ENCODE peak calls at places on chromosomes 7 and 10, in four cellular contexts. S, N, C and P are unnamed samples.

GRCh38 chr10:49761201-49761788 is 828 bp downstream of the OGDHL start:
- DNase-seq in C (no peak), S (no peak), N (no peak), P (no peak)

GRCh38 chr7:130441408-130441854 is 615 bp upstream of the CEP41 start:
- DNase-seq in S (no peak), C (peak; percentile 88), N (no peak), P (no peak)

GRCh38 chr10:131812736-131813604 is 87.8 kb upstream of the PPP2R2D start:
- DNase-seq in S (no peak), N (peak; percentile 36), C (no peak), P (no peak)

GRCh38 chr7:126022452-126022851 is 1092.8 kb upstream of the POT1 start:
- DNase-seq in S (no peak), C (no peak), N (no peak), P (no peak)

GRCh38 chr7:87148332-87148955 is 3.8 kb upstream of the DMTF1 start:
- DNase-seq in S (peak; percentile 29), N (no peak), C (peak; percentile 48), P (no peak)

GRCh38 chr7:30309302-30309701 is 24.9 kb downstream of the ZNRF2 start:
- DNase-seq in S (no peak), N (no peak), C (no peak), P (no peak)

GRCh38 chr7:78073470-78074382 is 275.2 kb downstream of the PHTF2 start:
- DNase-seq in N (no peak), C (peak; percentile 80), S (no peak), P (no peak)

GRCh38 chr7:27697861-27698430 is 35.3 kb upstream of the HIBADH start:
- DNase-seq in S (no peak), N (no peak), C (peak; percentile 57), P (peak; percentile 43)

GRCh38 chr7:70997275-70997674 is 134.7 kb upstream of the GALNT17 start:
- DNase-seq in C (no peak), N (no peak), S (no peak), P (no peak)

GRCh38 chr7:94511763-94512162 is 2.2 kb downstream of the CASD1 start:
- DNase-seq in S (no peak), C (peak; percentile 11), N (no peak), P (no peak)

GRCh38 chr7:28530175-28531142 is 118.1 kb downstream of the CREB5 start:
- DNase-seq in N (peak; percentile 71), C (no peak), S (no peak), P (peak; percentile 70)

GRCh38 chr10:3484306-3485187 is 300.5 kb downstream of the KLF6 start:
- DNase-seq in S (no peak), C (peak; percentile 86), N (no peak), P (peak; percentile 55)

GRCh38 chr10:74145133-74145532 is 5.5 kb downstream of the AP3M1 start:
- DNase-seq in N (no peak), C (no peak), S (no peak), P (no peak)

GRCh38 chr7:151897201-151897711 is 20.3 kb upstream of the PRKAG2 start:
- DNase-seq in N (no peak), S (no peak), C (peak; percentile 63), P (no peak)

GRCh38 chr7:15801565-15801964 is 115.1 kb upstream of the MEOX2 start:
- DNase-seq in N (no peak), S (no peak), C (no peak), P (peak; percentile 46)

GRCh38 chr10:77907900-77908717 is 18.4 kb downstream of the DLG5 start:
- DNase-seq in N (no peak), C (peak; percentile 37), S (no peak), P (no peak)

GRCh38 chr7:100430450-100431285 is 1.0 kb downstream of the MEPCE start:
- DNase-seq in S (peak; percentile 4), N (no peak), C (peak; percentile 53), P (no peak)

GRCh38 chr10:52216852-52217251 is 97.2 kb upstream of the DKK1 start:
- DNase-seq in C (no peak), N (no peak), S (no peak), P (no peak)

GRCh38 chr7:115802415-115802814 is 228.1 kb downstream of the TFEC start:
- DNase-seq in S (no peak), N (no peak), C (no peak), P (no peak)

GRCh38 chr7:20359397-20359963 is 28.8 kb downstream of the ITGB8 start:
- DNase-seq in S (no peak), N (no peak), C (no peak), P (no peak)

GRCh38 chr10:113232928-113233511 is 283.0 kb downstream of the TCF7L2 start:
- DNase-seq in C (no peak), S (no peak), N (no peak), P (no peak)

GRCh38 chr7:21771906-21772610 is 173.6 kb downstream of the CDCA7L start:
- DNase-seq in N (no peak), C (no peak), S (no peak), P (no peak)